ENCODE peak calls at places on chromosomes 12 and 14, in six cellular contexts. W is Right ventricle myocardium superior; Q is epithelial cell of esophagus; A is cardiac fibroblast; V is posterior vena cava; L is stimulated activated CD8-positive, alpha-beta memory T cell treated with anti-CD3 and anti-CD28 coated beads, Interleukin-2, amount 100 ng/mL, for 48 hours. G is an unnamed sample.

GRCh38 chr14:23640524-23641141 is 4.5 kb downstream of the DHRS2 start:
- DNase-seq in W (peak), V (no peak), A (peak), L (no peak), Q (no peak), G (no peak)

GRCh38 chr12:106133136-106134087 is 5.3 kb downstream of the NUAK1 start:
- DNase-seq in Q (peak), L (no peak), A (peak), V (no peak), W (no peak), G (no peak)

GRCh38 chr12:34203866-34204620 is 181.7 kb downstream of the ALG10 start:
- DNase-seq in Q (no peak), L (no peak), V (no peak), A (no peak), W (no peak), G (no peak)

GRCh38 chr12:116159175-116159574 is 118.3 kb downstream of the MED13L start:
- DNase-seq in W (no peak), L (no peak), V (no peak), Q (no peak), A (peak), G (no peak)

GRCh38 chr12:10759657-10760056 is 36.5 kb upstream of the YBX3 start:
- DNase-seq in V (no peak), W (no peak), A (no peak), L (no peak), Q (peak), G (no peak)

GRCh38 chr14:53696217-53696965 is 260.2 kb downstream of the BMP4 start:
- DNase-seq in V (no peak), L (no peak), W (no peak), Q (peak), A (peak), G (no peak)

GRCh38 chr14:30034049-30034635 is 106.5 kb upstream of the PRKD1 start:
- DNase-seq in L (no peak), A (peak), W (no peak), V (no peak), Q (no peak), G (no peak)

GRCh38 chr14:89672636-89673279 is 255.7 kb upstream of the FOXN3 start:
- DNase-seq in L (no peak), V (no peak), W (peak), A (no peak), Q (no peak), G (no peak)

GRCh38 chr12:112482734-112483133 is 64.0 kb downstream of the PTPN11 start:
- DNase-seq in V (no peak), A (no peak), Q (no peak), W (no peak), L (no peak), G (no peak)

GRCh38 chr14:89598548-89599186 is 181.6 kb upstream of the FOXN3 start:
- DNase-seq in A (peak), V (no peak), L (no peak), Q (peak), W (no peak), G (no peak)

GRCh38 chr12:94074970-94075695 is 73.2 kb upstream of the PLXNC1 start:
- DNase-seq in Q (peak), W (peak), A (peak), L (no peak), V (peak), G (no peak)

GRCh38 chr12:6067152-6067916 is 57.1 kb downstream of the VWF start:
- DNase-seq in L (no peak), W (no peak), A (peak), V (no peak), Q (no peak), G (no peak)

GRCh38 chr14:66859063-66859671 is 330.1 kb upstream of the GARIN2 start:
- DNase-seq in A (no peak), L (no peak), V (no peak), Q (peak), W (no peak), G (no peak)

GRCh38 chr14:32509632-32510187 is 180.6 kb downstream of the AKAP6 start:
- DNase-seq in V (peak), Q (peak), A (peak), L (no peak), W (peak), G (no peak)

GRCh38 chr12:96350982-96351381 is 49.3 kb downstream of the CDK17 start:
- DNase-seq in Q (no peak), A (no peak), W (no peak), V (no peak), L (no peak), G (no peak)